ENCODE peak calls at places on chromosome 21, in seven cellular contexts. I is H9, D is mesendoderm, Y is neuronal stem cell, Z is IMR-90, F is H1, C is trophoblast cell. K is an unnamed sample.

GRCh38 chr21:15282666-15283065 is 217.9 kb upstream of the NRIP1 start:
- DNase-seq in C (no peak), I (no peak), F (no peak), Y (no peak), D (no peak), Z (no peak), K (no peak)

GRCh38 chr21:14526816-14527689 is 19.1 kb downstream of the SAMSN1 start:
- DNase-seq in I (no peak), D (no peak), Z (no peak), F (no peak), C (no peak), Y (no peak), K (no peak)

GRCh38 chr21:41597811-41598231 is 89.9 kb upstream of the TMPRSS2 start:
- DNase-seq in F (no peak), D (no peak), C (no peak), Y (no peak), Z (no peak), I (no peak), K (no peak)

GRCh38 chr21:39316062-39316461 is 2.6 kb upstream of the BRWD1 start:
- DNase-seq in I (no peak), Z (no peak), C (no peak), D (no peak), Y (no peak), F (no peak), K (no peak)

GRCh38 chr21:29257701-29258100 is 41.0 kb upstream of the BACH1 start:
- DNase-seq in I (no peak), Z (no peak), D (no peak), Y (no peak), C (no peak), F (no peak), K (no peak)

GRCh38 chr21:32807717-32808380 is 36.3 kb upstream of the PAXBP1 start:
- DNase-seq in F (no peak), C (no peak), Y (peak; percentile 20), I (no peak), Z (peak; percentile 38), D (no peak), K (no peak)

GRCh38 chr21:32803651-32804050 is 32.1 kb upstream of the PAXBP1 start:
- DNase-seq in C (no peak), F (no peak), Z (peak; percentile 30), I (no peak), D (no peak), Y (no peak), K (no peak)

GRCh38 chr21:15062566-15062965 is 2.2 kb downstream of the NRIP1 start:
- DNase-seq in D (no peak), F (no peak), Y (no peak), C (no peak), Z (no peak), I (no peak), K (peak; percentile 13)

GRCh38 chr21:29318354-29318753 is 19.6 kb downstream of the BACH1 start:
- DNase-seq in Y (no peak), Z (peak; percentile 52), I (no peak), D (no peak), C (no peak), F (no peak), K (no peak)

GRCh38 chr21:36032647-36033406 is 27.5 kb downstream of the SETD4 start:
- DNase-seq in Z (no peak), D (no peak), F (no peak), C (no peak), I (no peak), Y (no peak), K (no peak)
- H2BK5ac ChIP-seq in Z (no peak overlapping the region), D (no peak overlapping the region), F (no peak overlapping the region), C (peak overlapping the region; percentile 10), I (no peak overlapping the region), Y (no peak overlapping the region), K (no peak overlapping the region)

DNA sequence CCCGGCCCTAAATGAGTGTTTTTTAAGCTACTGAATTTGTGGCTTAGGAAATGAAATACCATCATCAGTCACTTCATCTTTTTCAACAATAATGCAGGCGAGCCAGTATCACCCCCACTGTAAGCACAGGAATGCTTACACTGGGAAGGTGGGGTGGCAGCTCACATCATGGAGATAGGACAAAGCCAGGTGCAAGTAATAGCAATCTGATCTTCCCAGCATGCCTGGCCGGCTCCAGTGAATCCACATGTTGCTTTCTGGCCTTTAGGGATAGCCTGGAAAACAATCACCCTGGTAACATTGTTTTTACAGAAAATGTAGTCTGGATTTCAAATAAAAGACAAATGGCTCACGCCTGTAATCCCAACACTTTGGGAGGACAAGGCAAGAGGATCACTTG is 140.9 kb upstream of the SOD1 start:
- DNase-seq in C (peak; percentile 40), Z (no peak), Y (no peak), D (peak; percentile 76), I (no peak), F (no peak), K (no peak)
- H3K18ac ChIP-seq in C (no peak overlapping the region), Z (no peak overlapping the region), Y (no peak overlapping the region), D (no peak overlapping the region), I (no peak overlapping the region), F (no peak overlapping the region), K (no peak overlapping the region)

GRCh38 chr21:25457411-25457810 is 149.9 kb downstream of the MRPL39 start:
- DNase-seq in Y (no peak), Z (peak; percentile 85), F (no peak), I (no peak), D (no peak), C (no peak), K (peak; percentile 39)

GRCh38 chr21:25457946-25458345 is 149.3 kb downstream of the MRPL39 start:
- DNase-seq in D (no peak), Z (no peak), I (no peak), C (no peak), Y (no peak), F (no peak), K (no peak)

GRCh38 chr21:25459365-25459764 is 147.9 kb downstream of the MRPL39 start:
- DNase-seq in Y (no peak), D (no peak), Z (no peak), F (no peak), C (no peak), I (no peak), K (no peak)

GRCh38 chr21:25459993-25460392 is 147.3 kb downstream of the MRPL39 start:
- DNase-seq in Z (no peak), Y (no peak), C (no peak), F (no peak), I (no peak), D (no peak), K (no peak)

GRCh38 chr21:25458484-25458883 is 148.8 kb downstream of the MRPL39 start:
- DNase-seq in Z (no peak), D (no peak), Y (no peak), C (no peak), F (no peak), I (no peak), K (no peak)
- H2BK5ac ChIP-seq in Z (no peak overlapping the region), D (no peak overlapping the region), Y (no peak overlapping the region), C (no peak overlapping the region), F (no peak overlapping the region), I (no peak overlapping the region), K (no peak overlapping the region)

DNA sequence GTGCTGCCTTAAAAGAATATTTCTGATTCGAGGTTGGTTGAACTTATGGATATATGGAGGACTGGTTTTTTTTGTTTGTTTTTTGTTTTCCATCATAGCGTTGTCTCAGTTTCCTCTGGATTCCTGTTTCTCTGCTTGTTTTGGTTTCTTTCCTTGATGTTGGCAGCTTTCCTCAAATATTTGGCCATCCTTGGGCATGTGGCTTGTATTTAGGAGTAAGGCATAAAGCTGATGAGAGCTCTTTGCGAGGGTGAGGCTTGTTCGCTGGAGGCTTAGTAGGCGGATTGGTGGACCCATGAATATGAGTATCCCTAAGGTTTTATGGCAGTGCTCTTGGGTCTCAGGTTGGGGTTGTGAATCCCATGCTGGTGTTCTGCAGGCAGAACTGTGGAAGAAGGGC is 22.9 kb downstream of the DYRK1A start:
- DNase-seq in I (no peak), D (no peak), Z (no peak), C (no peak), F (no peak), Y (no peak), K (no peak)
- H3K18ac ChIP-seq in I (no peak overlapping the region), D (no peak overlapping the region), Z (no peak overlapping the region), C (no peak overlapping the region), F (no peak overlapping the region), Y (no peak overlapping the region), K (no peak overlapping the region)

GRCh38 chr21:25964009-25964408 is 206.6 kb downstream of the APP start:
- DNase-seq in Z (no peak), C (no peak), I (no peak), F (no peak), D (no peak), Y (no peak), K (peak; percentile 29)
- H2BK5ac ChIP-seq in Z (no peak overlapping the region), C (no peak overlapping the region), I (no peak overlapping the region), F (no peak overlapping the region), D (no peak overlapping the region), Y (no peak overlapping the region), K (no peak overlapping the region)

GRCh38 chr21:22585558-22585957 is 1587.3 kb downstream of the NCAM2 start:
- DNase-seq in Z (no peak), C (no peak), D (no peak), I (no peak), F (no peak), Y (no peak), K (no peak)
- H3K18ac ChIP-seq in Z (no peak overlapping the region), C (no peak overlapping the region), D (no peak overlapping the region), I (no peak overlapping the region), F (no peak overlapping the region), Y (no peak overlapping the region), K (no peak overlapping the region)

GRCh38 chr21:23743821-23744220 is 1863.5 kb downstream of the MRPL39 start:
- DNase-seq in C (no peak), Z (no peak), I (no peak), F (no peak), Y (no peak), D (no peak), K (no peak)
- H2BK5ac ChIP-seq in C (no peak overlapping the region), Z (no peak overlapping the region), I (no peak overlapping the region), F (no peak overlapping the region), Y (no peak overlapping the region), D (no peak overlapping the region), K (no peak overlapping the region)

GRCh38 chr21:42775891-42776290 is 103.4 kb downstream of the WDR4 start:
- DNase-seq in Y (no peak), C (no peak), F (no peak), I (no peak), D (no peak), Z (no peak), K (no peak)

GRCh38 chr21:42777757-42778344 is 101.5 kb downstream of the WDR4 start:
- DNase-seq in C (no peak), D (no peak), Y (no peak), I (no peak), Z (no peak), F (no peak), K (no peak)

GRCh38 chr21:42771503-42771805 is 107.9 kb downstream of the WDR4 start:
- DNase-seq in Z (no peak), F (no peak), I (no peak), Y (no peak), D (no peak), C (no peak), K (no peak)

GRCh38 chr21:42777064-42777756 is 102.1 kb downstream of the WDR4 start:
- DNase-seq in D (no peak), Z (no peak), C (no peak), Y (no peak), I (no peak), F (no peak), K (no peak)

DNA sequence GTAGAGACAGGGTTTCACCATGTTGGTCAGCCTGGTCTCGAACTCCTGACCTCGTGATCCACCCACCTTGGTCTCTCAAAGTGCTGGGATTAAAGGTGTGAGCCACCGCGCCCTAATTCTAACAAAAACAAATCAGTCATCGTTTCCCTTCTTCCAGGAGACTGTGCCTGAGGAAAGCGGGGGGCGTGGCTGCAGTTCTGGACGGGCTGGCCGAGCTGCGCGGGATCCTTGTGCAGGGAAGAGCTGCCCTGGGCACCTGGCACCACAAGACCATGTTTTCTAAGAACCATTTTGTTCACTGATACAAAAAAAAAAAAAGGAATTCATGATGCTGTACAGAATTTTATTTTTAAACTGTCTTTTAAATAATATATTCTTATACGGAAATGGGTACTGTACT is 104.2 kb downstream of the WDR4 start:
- DNase-seq in F (no peak), Y (no peak), C (no peak), D (no peak), I (no peak), Z (no peak), K (no peak)
- H3K18ac ChIP-seq in F (no peak overlapping the region), Y (no peak overlapping the region), C (no peak overlapping the region), D (no peak overlapping the region), I (no peak overlapping the region), Z (no peak overlapping the region), K (no peak overlapping the region)